ENCODE peak calls at places on chromosome 3, in six cellular contexts. T, B, D, F, S and X are unnamed samples.

GRCh38 chr3:190552969-190553759 is 39.3 kb downstream of the IL1RAP start:
- DNase-seq in D (no peak), S (no peak), B (no peak), F (no peak), T (no peak), X (no peak)

GRCh38 chr3:33001889-33002288 is 50.4 kb downstream of the CCR4 start:
- DNase-seq in D (no peak), B (peak), F (peak), S (no peak), T (peak), X (no peak)

GRCh38 chr3:196970547-196971093 is 2.0 kb upstream of the PIGZ start:
- DNase-seq in D (no peak), T (no peak), F (no peak), B (no peak), S (no peak), X (no peak)

GRCh38 chr3:14265246-14265962 is 86.8 kb downstream of the LSM3 start:
- DNase-seq in F (no peak), S (no peak), D (no peak), B (no peak), T (peak), X (peak)

GRCh38 chr3:51942603-51943450 is 664 bp downstream of the PARP3 start:
- DNase-seq in S (peak), T (peak), F (peak), B (peak), D (no peak), X (peak)

GRCh38 chr3:147384210-147385058 is 21.9 kb downstream of the ZIC4 start:
- DNase-seq in T (no peak), B (no peak), F (no peak), S (no peak), D (no peak), X (no peak)

GRCh38 chr3:108441528-108441927 is 68.9 kb downstream of the MYH15 start:
- DNase-seq in T (no peak), F (no peak), S (no peak), B (no peak), D (no peak), X (no peak)

GRCh38 chr3:190644035-190644434 is 130.2 kb downstream of the IL1RAP start:
- DNase-seq in S (no peak), B (no peak), D (no peak), F (no peak), T (no peak), X (no peak)

GRCh38 chr3:195551381-195551978 is 8.4 kb upstream of the PPP1R2 start:
- DNase-seq in T (no peak), S (no peak), D (no peak), F (no peak), B (no peak), X (no peak)

GRCh38 chr3:136050250-136050649 is 84.7 kb downstream of the PPP2R3A start:
- DNase-seq in D (no peak), T (no peak), S (no peak), F (no peak), B (no peak), X (no peak)

GRCh38 chr3:129560931-129561594 is 18.1 kb downstream of the H1-8 start:
- DNase-seq in S (no peak), T (no peak), F (peak), D (peak), B (no peak), X (no peak)

GRCh38 chr3:39178553-39178952 is 13.8 kb downstream of the XIRP1 start:
- DNase-seq in S (no peak), T (peak), D (no peak), F (no peak), B (peak), X (no peak)

GRCh38 chr3:117439812-117440211 is 730.2 kb downstream of the TUSC7 start:
- DNase-seq in T (no peak), D (peak), S (no peak), B (no peak), F (no peak), X (peak)

GRCh38 chr3:187912007-187912406 is 166.7 kb upstream of the BCL6 start:
- DNase-seq in B (no peak), F (no peak), S (no peak), T (no peak), D (no peak), X (no peak)

GRCh38 chr3:187684880-187685279 is 14.7 kb upstream of the SST start:
- DNase-seq in D (no peak), T (peak), B (no peak), S (no peak), F (no peak), X (no peak)

GRCh38 chr3:14411988-14412387 is 9.6 kb downstream of the SLC6A6 start:
- DNase-seq in B (no peak), S (no peak), T (no peak), D (no peak), F (no peak), X (no peak)

GRCh38 chr3:127264794-127265514 is 22.9 kb downstream of the PRR20G start:
- DNase-seq in F (no peak), T (no peak), D (no peak), S (no peak), B (no peak), X (no peak)

GRCh38 chr3:64441861-64442260 is 216.6 kb upstream of the PRICKLE2 start:
- DNase-seq in F (no peak), S (no peak), T (no peak), B (no peak), D (no peak), X (peak)

GRCh38 chr3:171445805-171446204 is 14.4 kb downstream of the TNIK start:
- DNase-seq in S (no peak), B (no peak), F (no peak), T (peak), D (no peak), X (no peak)

GRCh38 chr3:16849240-16849639 is 35.5 kb upstream of the PLCL2 start:
- DNase-seq in D (peak), T (peak), B (peak), S (peak), F (peak), X (peak)

GRCh38 chr3:185560676-185561075 is 8.3 kb upstream of the LIPH start:
- DNase-seq in S (no peak), F (no peak), T (no peak), D (no peak), B (no peak), X (no peak)

GRCh38 chr3:36206936-36207620 is 173.2 kb upstream of the STAC start:
- DNase-seq in F (no peak), T (no peak), S (no peak), D (no peak), B (no peak), X (no peak)

GRCh38 chr3:136919799-136920580 is 37.8 kb upstream of the IL20RB start:
- DNase-seq in F (no peak), D (no peak), T (peak), S (no peak), B (peak), X (no peak)

GRCh38 chr3:197278933-197279332 is 19.5 kb downstream of the DLG1 start:
- DNase-seq in S (no peak), D (no peak), B (no peak), T (no peak), F (no peak), X (no peak)

GRCh38 chr3:178421069-178421468 is 115.2 kb upstream of the KCNMB2 start:
- DNase-seq in D (no peak), T (no peak), F (no peak), B (no peak), S (no peak), X (peak)

GRCh38 chr3:98482717-98483482 is 14.6 kb upstream of the OR5K2 start:
- DNase-seq in D (no peak), T (peak), B (no peak), F (no peak), S (no peak), X (no peak)

GRCh38 chr3:111979689-111980025 is 831 bp downstream of the ABHD10 start:
- DNase-seq in T (peak), D (peak), S (no peak), F (no peak), B (no peak), X (no peak)

GRCh38 chr3:16402451-16402850 is 111.0 kb downstream of the RFTN1 start:
- DNase-seq in B (no peak), D (no peak), F (peak), S (no peak), T (no peak), X (no peak)

GRCh38 chr3:65732060-65732933 is 306.4 kb downstream of the MAGI1 start:
- DNase-seq in F (peak), T (peak), D (peak), S (no peak), B (peak), X (peak)

GRCh38 chr3:107816082-107816481 is 274.7 kb downstream of the CD47 start:
- DNase-seq in S (no peak), T (no peak), D (no peak), B (no peak), F (no peak), X (no peak)

GRCh38 chr3:72036899-72037298 is 252.0 kb upstream of the PROK2 start:
- DNase-seq in D (no peak), S (no peak), T (no peak), B (no peak), F (peak), X (no peak)

GRCh38 chr3:98188553-98188952 is 22.1 kb downstream of the OR5H15 start:
- DNase-seq in S (no peak), F (no peak), T (peak), D (peak), B (peak), X (no peak)

GRCh38 chr3:14275962-14276909 is 97.6 kb downstream of the LSM3 start:
- DNase-seq in D (no peak), T (no peak), S (no peak), F (no peak), B (no peak), X (no peak)

GRCh38 chr3:114706591-114707224 is 412.9 kb downstream of the TIGIT start:
- DNase-seq in D (no peak), F (peak), S (no peak), B (peak), T (no peak), X (no peak)

GRCh38 chr3:30354513-30354912 is 251.9 kb upstream of the TGFBR2 start:
- DNase-seq in F (no peak), S (no peak), D (no peak), T (no peak), B (no peak), X (no peak)

GRCh38 chr3:42731476-42732195 is 29.0 kb upstream of the HHATL start:
- DNase-seq in D (no peak), B (no peak), S (no peak), F (no peak), T (no peak), X (no peak)

GRCh38 chr3:101195951-101196713 is 124.2 kb downstream of the IMPG2 start:
- DNase-seq in F (peak), S (no peak), T (peak), D (peak), B (peak), X (peak)

GRCh38 chr3:14274537-14274936 is 95.9 kb downstream of the LSM3 start:
- DNase-seq in T (peak), F (no peak), S (no peak), B (no peak), D (no peak), X (no peak)

GRCh38 chr3:195195321-195196209 is 75.4 kb downstream of the XXYLT1 start:
- DNase-seq in B (no peak), D (peak), T (no peak), S (no peak), F (no peak), X (peak)

GRCh38 chr3:195075199-195075940 is 195.6 kb downstream of the XXYLT1 start:
- DNase-seq in B (no peak), S (no peak), T (no peak), D (no peak), F (no peak), X (no peak)